ENCODE peak calls at places on chromosomes 4 and X, in five cellular contexts. O, C, B, F and E are unnamed samples.

GRCh38 chrX:96721398-96721797 is 36.8 kb downstream of the DIAPH2 start:
- DNase-seq in C (no peak), B (no peak), O (no peak), F (no peak), E (no peak)

GRCh38 chr4:37726666-37727065 is 40.5 kb upstream of the RELL1 start:
- DNase-seq in B (no peak), F (no peak), O (no peak), C (no peak), E (no peak)

GRCh38 chr4:31538877-31539276 is 818.7 kb downstream of the PCDH7 start:
- DNase-seq in O (no peak), C (no peak), B (no peak), F (no peak), E (no peak)

GRCh38 chrX:115177941-115178340 is 11.3 kb upstream of the RBMXL3 start:
- DNase-seq in C (no peak), O (no peak), B (no peak), F (no peak), E (no peak)

GRCh38 chrX:136268051-136269048 is 17.1 kb upstream of the MAP7D3 start:
- DNase-seq in B (no peak), O (peak), C (no peak), F (peak), E (peak)

GRCh38 chr4:159077702-159078495 is 25.0 kb upstream of the RAPGEF2 start:
- DNase-seq in F (no peak), C (no peak), B (no peak), O (no peak), E (no peak)

GRCh38 chr4:108991929-108992328 is 229.1 kb upstream of the ETNPPL start:
- DNase-seq in O (no peak), B (no peak), C (no peak), F (no peak), E (no peak)

GRCh38 chrX:102339312-102340298 is 92.6 kb downstream of the NXF2 start:
- DNase-seq in C (no peak), F (no peak), B (no peak), O (no peak), E (no peak)

GRCh38 chr4:29046716-29047115 is 1673.5 kb upstream of the PCDH7 start:
- DNase-seq in B (no peak), F (no peak), O (no peak), C (no peak), E (no peak)

GRCh38 chr4:94214703-94215360 is 7.2 kb downstream of the SMARCAD1 start:
- DNase-seq in B (no peak), F (no peak), O (no peak), C (no peak), E (no peak)

GRCh38 chr4:38563703-38564490 is 100.1 kb upstream of the KLF3 start:
- DNase-seq in F (no peak), C (no peak), B (no peak), O (no peak), E (no peak)

GRCh38 chr4:108743021-108743420 is 19.8 kb downstream of the ETNPPL start:
- DNase-seq in F (no peak), O (no peak), B (no peak), C (no peak), E (no peak)

GRCh38 chr4:88283661-88284377 is 542 bp downstream of the PPM1K start:
- DNase-seq in O (peak), C (peak), B (peak), F (peak), E (peak)

GRCh38 chr4:1345905-1346780 is 865 bp upstream of the UVSSA start:
- DNase-seq in F (peak), C (peak), O (peak), B (peak), E (peak)

GRCh38 chrX:68761086-68761485 is 67.7 kb upstream of the EFNB1 start:
- DNase-seq in O (no peak), F (no peak), C (no peak), B (no peak), E (no peak)

GRCh38 chrX:68717663-68718442 is 70.4 kb downstream of the STARD8 start:
- DNase-seq in C (no peak), O (peak), F (no peak), B (peak), E (no peak)

GRCh38 chr4:127622923-127623754 is 9.6 kb upstream of the INTU start:
- DNase-seq in B (no peak), C (no peak), O (no peak), F (peak), E (peak)

GRCh38 chrX:150364347-150365050 is 1.4 kb downstream of the MAMLD1 start:
- DNase-seq in O (no peak), F (peak), C (no peak), B (no peak), E (no peak)
- H3K4me3 ChIP-seq in O (peak), F (peak), C (peak), B (peak), E (peak)

DNA sequence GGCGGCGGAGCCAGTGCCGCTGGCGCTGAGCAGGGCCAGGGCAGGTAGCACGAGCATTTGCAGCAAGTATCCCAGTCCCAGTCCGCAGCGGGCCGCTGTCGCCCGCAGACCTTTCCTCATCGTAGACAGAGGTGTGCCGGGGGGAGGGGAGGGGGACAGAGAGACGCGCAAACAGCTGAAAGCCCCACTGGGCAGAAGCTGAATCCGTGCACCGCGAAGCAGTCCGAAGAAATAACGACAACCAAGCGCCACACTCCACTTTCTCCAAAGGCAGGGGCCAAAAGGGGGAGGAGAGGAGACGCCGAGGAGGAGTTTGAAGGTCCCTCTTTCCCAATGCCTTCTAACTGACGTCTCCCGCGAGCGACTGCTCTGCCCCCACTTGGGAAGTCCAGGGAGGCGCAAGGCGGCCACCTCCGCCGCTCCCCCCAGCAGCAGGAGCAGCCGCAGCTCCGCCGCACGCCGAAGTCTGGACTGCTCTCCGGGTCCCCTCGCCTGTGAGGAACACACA is at the start of gene UNC5C:
- DNase-seq in B (peak), C (no peak), F (peak), O (peak), E (peak)
- TF ChIP-seq POLR2A in B (peak), C (no peak), F (no peak), O (peak), E (peak)

DNA sequence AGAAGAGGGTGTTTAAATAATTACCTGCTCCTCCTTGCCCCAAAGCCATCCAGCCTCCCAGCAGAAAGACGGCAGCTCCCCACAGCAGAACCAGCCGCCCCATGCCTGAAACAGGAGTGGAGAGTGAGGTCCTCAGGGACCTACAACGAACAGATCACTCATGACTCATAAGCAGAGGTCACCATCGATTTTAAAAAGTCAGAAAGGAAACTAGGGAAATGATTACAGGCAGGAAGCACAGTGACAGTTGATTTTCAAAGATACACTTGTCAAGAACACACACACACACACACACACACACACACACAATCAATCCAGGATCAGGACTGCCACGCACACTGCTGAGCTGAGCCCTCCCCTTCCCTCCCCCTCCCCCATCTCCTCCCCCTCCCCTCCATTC is at the start of gene CRLF2:
- DNase-seq in O (peak), F (peak), C (no peak), B (no peak), E (no peak)
- H3K4me3 ChIP-seq in O (no peak), F (no peak), C (no peak), B (no peak), E (no peak)

GRCh38 chrX:129779747-129780146 is at the start of gene SASH3:
- DNase-seq in F (no peak), C (peak), B (peak), O (peak), E (peak)

GRCh38 chrX:129780441-129781105 is 824 bp downstream of the SASH3 start:
- DNase-seq in C (no peak), F (no peak), O (no peak), B (no peak), E (no peak)

GRCh38 chrX:129782706-129783105 is 3.0 kb downstream of the SASH3 start:
- DNase-seq in B (no peak), F (no peak), C (no peak), O (no peak), E (no peak)

GRCh38 chrX:129782015-129782495 is 2.3 kb downstream of the SASH3 start:
- DNase-seq in C (no peak), B (no peak), O (peak), F (no peak), E (no peak)

GRCh38 chrX:129781134-129782014 is 1.6 kb downstream of the SASH3 start:
- DNase-seq in B (peak), O (peak), C (no peak), F (no peak), E (peak)
- TF ChIP-seq POLR2A in B (no peak), O (no peak), C (no peak), F (no peak), E (no peak)

DNA sequence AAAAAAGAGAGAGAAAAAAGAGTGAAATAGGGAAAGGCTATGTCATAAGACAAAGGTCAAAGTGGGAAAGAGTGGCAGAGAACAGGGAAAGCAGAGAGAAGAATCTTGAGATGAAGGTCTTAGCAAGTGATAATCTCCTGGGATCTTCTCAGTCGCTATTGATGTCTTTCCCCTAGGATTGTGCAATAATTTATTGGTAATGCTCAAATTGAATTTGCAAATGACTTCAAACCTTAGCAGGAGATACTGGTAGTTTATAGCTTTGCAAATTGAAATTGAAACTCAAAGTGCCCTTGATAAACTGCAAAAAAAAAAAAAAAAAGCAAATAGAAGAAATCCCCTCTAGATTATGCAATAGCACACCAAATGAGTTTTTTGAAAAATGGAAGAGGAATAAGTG is 45.7 kb upstream of the MID1 start:
- DNase-seq in F (no peak), B (no peak), C (no peak), O (no peak), E (no peak)
- H3K4me3 ChIP-seq in F (no peak), B (no peak), C (no peak), O (no peak), E (no peak)

GRCh38 chr4:80333121-80333520 is 2.4 kb upstream of the CFAP299 start:
- DNase-seq in O (no peak), B (no peak), C (no peak), F (no peak), E (no peak)

GRCh38 chr4:80336582-80336981 is 1.1 kb downstream of the CFAP299 start:
- DNase-seq in B (no peak), O (no peak), F (peak), C (no peak), E (peak)

GRCh38 chr4:80334568-80334967 is 962 bp upstream of the CFAP299 start:
- DNase-seq in C (no peak), B (no peak), F (no peak), O (no peak), E (no peak)

GRCh38 chr4:80335226-80335553 is 340 bp upstream of the CFAP299 start:
- DNase-seq in C (no peak), O (no peak), B (no peak), F (no peak), E (no peak)

GRCh38 chr4:80335554-80336358 is at the start of gene CFAP299:
- DNase-seq in F (peak), O (peak), B (peak), C (peak), E (peak)
- TF ChIP-seq POLR2A in F (no peak), O (no peak), B (no peak), C (no peak), E (no peak)

GRCh38 chr4:212438-213174 is 88.3 kb downstream of the ZNF718 start:
- DNase-seq in F (no peak), C (peak), O (peak), B (peak), E (peak)
- H3K4me3 ChIP-seq in F (no peak), C (peak), O (peak), B (peak), E (peak)

DNA sequence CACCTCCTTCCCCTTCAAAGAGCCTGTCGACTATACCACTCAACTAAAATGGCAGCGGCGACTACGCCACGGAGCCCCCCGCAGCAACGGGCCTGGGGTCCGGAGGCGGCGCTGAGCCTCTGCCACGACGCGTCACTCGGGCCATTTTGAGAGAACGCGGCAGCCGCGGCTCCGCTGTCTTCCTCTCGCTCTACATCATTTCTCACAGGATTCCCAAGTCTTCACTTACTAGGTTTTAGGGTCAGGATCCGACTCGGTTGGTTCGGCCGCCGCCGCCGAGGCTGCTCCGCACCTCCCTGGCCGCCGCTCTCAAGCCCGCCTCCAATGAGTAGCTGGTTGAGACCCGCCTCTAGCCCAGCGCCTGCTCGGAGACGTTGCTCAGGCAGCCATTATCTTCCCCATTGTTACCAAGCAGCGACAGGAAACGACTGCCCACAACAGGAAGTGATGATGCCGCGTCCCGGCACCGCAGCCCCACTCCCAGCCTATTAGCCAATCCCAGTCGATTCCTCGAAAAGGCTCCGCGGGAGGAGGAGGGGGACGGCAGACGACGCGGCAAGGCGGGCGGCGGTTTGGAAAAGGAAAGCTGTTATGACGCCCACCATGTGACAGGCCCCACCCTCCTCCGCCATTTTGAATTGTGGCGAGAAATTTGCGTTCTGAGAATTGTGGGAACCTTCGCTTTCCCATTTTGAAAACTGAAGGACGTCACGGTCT is at the start of gene RLIM:
- DNase-seq in B (peak), F (peak), C (peak), O (peak), E (peak)
- TF ChIP-seq POLR2A in B (peak), F (peak), C (no peak), O (peak), E (peak)

GRCh38 chrX:107506596-107507031 is 57.2 kb downstream of the FRMPD3 start:
- DNase-seq in B (no peak), O (no peak), F (no peak), C (no peak), E (no peak)
- H3K4me3 ChIP-seq in B (no peak), O (no peak), F (peak), C (no peak), E (no peak)